ENCODE peak calls at places on chromosomes 5 and 9, in seven cellular contexts. X is SK-N-SH; K is CD4-positive, alpha-beta T cell; V is fibroblast of lung; B is neuronal stem cell; F is upper lobe of left lung; R is endodermal cell. U is an unnamed sample.

GRCh38 chr9:97525451-97525850 is 24.0 kb downstream of the TMOD1 start:
- DNase-seq in R (no peak), F (no peak), K (no peak), B (no peak), X (no peak), V (no peak), U (peak; percentile 89)

GRCh38 chr5:65152131-65152530 is 329.6 kb downstream of the ADAMTS6 start:
- DNase-seq in V (peak; percentile 45), K (no peak), B (no peak), F (no peak), X (no peak), R (no peak), U (no peak)

GRCh38 chr5:5158472-5158895 is 18.4 kb downstream of the ADAMTS16 start:
- DNase-seq in F (no peak), X (no peak), R (no peak), V (peak; percentile 53), K (no peak), B (no peak), U (no peak)

GRCh38 chr5:110916373-110917049 is 155.0 kb upstream of the TSLP start:
- DNase-seq in R (no peak), B (no peak), F (no peak), V (peak; percentile 94), X (no peak), K (no peak), U (peak; percentile 66)

GRCh38 chr9:38682713-38683112 is 37.2 kb downstream of the FAM240B start:
- DNase-seq in R (peak; percentile 61), V (peak; percentile 73), F (no peak), B (no peak), K (no peak), X (no peak), U (peak; percentile 83)

GRCh38 chr5:13003457-13003856 is 941.0 kb downstream of the DNAH5 start:
- DNase-seq in K (no peak), F (no peak), V (no peak), R (no peak), X (no peak), B (no peak), U (no peak)

GRCh38 chr9:73050062-73050814 is 97.4 kb upstream of the ALDH1A1 start:
- DNase-seq in X (no peak), K (no peak), B (no peak), F (no peak), R (no peak), V (peak; percentile 61), U (no peak)

GRCh38 chr5:54861212-54861894 is 124.0 kb downstream of the ESM1 start:
- DNase-seq in X (no peak), R (no peak), K (no peak), B (no peak), V (peak; percentile 75), F (no peak), U (no peak)

GRCh38 chr5:133664422-133664821 is 52.1 kb upstream of the FSTL4 start:
- DNase-seq in R (peak; percentile 10), V (no peak), F (no peak), B (no peak), K (no peak), X (no peak), U (peak; percentile 91)

GRCh38 chr5:126535856-126536545 is 59.0 kb downstream of the ALDH7A1 start:
- DNase-seq in B (no peak), V (no peak), R (no peak), X (no peak), K (no peak), F (no peak), U (no peak)

GRCh38 chr5:74639538-74640449 is 734 bp downstream of the ENC1 start:
- DNase-seq in B (no peak), K (peak; percentile 26), X (peak; percentile 76), R (peak; percentile 80), V (peak; percentile 51), F (peak; percentile 90), U (no peak)

GRCh38 chr9:109213300-109214121 is 46.5 kb upstream of the FRRS1L start:
- DNase-seq in F (no peak), X (no peak), K (no peak), R (no peak), B (no peak), V (no peak), U (no peak)

GRCh38 chr5:39494099-39494498 is 69.3 kb upstream of the DAB2 start:
- DNase-seq in B (no peak), X (no peak), K (no peak), V (peak; percentile 77), R (no peak), F (no peak), U (no peak)

GRCh38 chr5:98772415-98773213 is 849 bp upstream of the RGMB start:
- DNase-seq in B (peak; percentile 85), F (peak; percentile 85), X (peak; percentile 70), R (peak; percentile 93), K (peak; percentile 59), V (peak; percentile 91), U (peak; percentile 86)

GRCh38 chr5:1511651-1512540 is 11.9 kb downstream of the LPCAT1 start:
- DNase-seq in V (peak; percentile 35), X (no peak), K (no peak), R (peak; percentile 72), F (peak; percentile 74), B (no peak), U (peak; percentile 32)

DNA sequence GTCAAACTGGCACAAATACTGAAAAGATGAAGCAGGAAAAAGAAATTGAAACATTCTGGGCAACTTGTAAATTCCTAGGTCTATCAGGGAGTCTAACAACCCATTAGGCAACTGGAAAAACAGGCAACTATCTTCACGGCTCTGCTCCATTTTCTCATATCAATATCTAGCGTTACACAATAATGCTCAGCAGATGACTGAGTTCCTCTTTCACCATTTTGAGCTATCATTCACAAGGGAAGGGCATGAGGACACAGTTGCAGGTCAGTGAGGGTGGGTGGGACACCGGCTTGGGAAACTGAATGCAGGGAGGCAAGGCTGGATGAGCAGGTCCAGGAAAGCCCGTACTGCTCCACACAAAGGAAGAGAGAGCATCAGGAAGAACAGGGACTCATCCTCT is 67.0 kb downstream of the FRMD3 start:
- DNase-seq in R (no peak), V (no peak), F (no peak), K (no peak), B (no peak), X (no peak), U (no peak)
- H3K27ac ChIP-seq in R (no peak overlapping the region), V (no peak overlapping the region), F (peak overlapping the region; percentile 57), K (no peak overlapping the region), B (no peak overlapping the region), X (no peak overlapping the region), U (no peak overlapping the region)

DNA sequence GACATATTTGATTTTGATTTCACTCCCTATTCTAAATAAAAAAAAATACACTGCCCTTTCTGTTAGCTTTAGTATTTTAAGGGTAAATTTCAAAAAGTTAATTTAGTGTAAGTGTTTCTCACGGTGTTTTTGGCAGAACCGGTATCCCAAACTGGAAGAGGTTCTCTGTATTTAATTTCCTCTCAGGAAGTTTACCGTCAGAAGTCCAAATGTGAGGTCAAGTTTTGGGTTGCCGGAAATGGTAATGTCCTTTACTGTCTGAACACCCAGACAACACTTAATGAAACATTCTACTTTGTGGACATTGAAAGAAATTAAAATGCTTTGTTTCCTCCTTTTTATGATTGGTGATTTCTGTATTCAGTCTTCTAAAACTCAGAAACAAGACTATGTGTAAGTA is 148.7 kb upstream of the CDKN2B start:
- DNase-seq in F (no peak), K (no peak), B (no peak), X (no peak), R (no peak), V (no peak), U (no peak)
- H3K27ac ChIP-seq in F (no peak overlapping the region), K (no peak overlapping the region), B (no peak overlapping the region), X (peak overlapping the region; percentile 34), R (no peak overlapping the region), V (no peak overlapping the region), U (no peak overlapping the region)

GRCh38 chr9:136900556-136900955 is 14.2 kb downstream of the TRAF2 start:
- DNase-seq in B (no peak), K (no peak), X (no peak), V (no peak), R (no peak), F (no peak), U (no peak)

GRCh38 chr9:136901516-136902258 is 15.4 kb downstream of the TRAF2 start:
- DNase-seq in X (no peak), F (peak; percentile 62), B (no peak), R (no peak), K (peak; percentile 70), V (no peak), U (peak; percentile 89)

GRCh38 chr9:136902259-136902821 is 16.0 kb downstream of the TRAF2 start:
- DNase-seq in X (no peak), K (peak; percentile 79), F (peak; percentile 87), B (no peak), R (no peak), V (no peak), U (peak; percentile 74)

GRCh38 chr9:136900988-136901515 is 14.7 kb downstream of the TRAF2 start:
- DNase-seq in V (no peak), F (no peak), B (no peak), K (no peak), X (no peak), R (no peak), U (peak; percentile 64)

DNA sequence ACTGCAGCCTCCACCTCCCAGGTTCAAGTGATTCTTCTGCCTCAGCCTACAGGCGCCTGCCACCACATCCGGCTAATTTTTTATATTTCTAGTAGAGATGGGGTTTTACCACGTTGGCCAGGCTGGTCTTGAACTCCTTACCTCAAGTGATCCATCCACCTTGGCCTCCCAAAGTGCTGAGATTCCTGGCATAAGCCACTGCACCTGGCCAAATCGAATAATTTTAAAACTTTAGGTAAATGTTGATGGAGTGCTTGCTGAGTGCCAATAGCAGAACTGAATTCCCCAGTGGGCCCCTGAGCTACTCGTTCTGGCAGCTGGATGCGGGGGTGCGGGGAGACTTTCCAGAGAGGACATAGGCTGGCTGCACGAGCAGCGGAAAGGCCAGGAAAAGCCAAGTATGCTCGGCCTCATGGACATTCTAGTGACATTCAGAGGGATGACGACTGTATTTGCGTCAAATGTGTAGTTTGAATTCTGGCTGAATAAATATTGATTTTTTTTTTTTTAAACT is 16.8 kb downstream of the TRAF2 start:
- DNase-seq in V (no peak), K (no peak), X (no peak), F (no peak), R (no peak), B (no peak), U (no peak)
- H3K27ac ChIP-seq in V (peak overlapping the region; percentile 26), K (peak overlapping the region; percentile 94), X (peak overlapping the region; percentile 41), F (peak overlapping the region; percentile 84), R (no peak overlapping the region), B (no peak overlapping the region), U (peak overlapping the region; percentile 96)

GRCh38 chr9:93958875-93959682 is 3.9 kb upstream of the BARX1 start:
- DNase-seq in X (peak; percentile 65), B (no peak), K (no peak), R (peak; percentile 79), V (peak; percentile 34), F (peak; percentile 85), U (no peak)
- H3K27ac ChIP-seq in X (no peak overlapping the region), B (no peak overlapping the region), K (no peak overlapping the region), R (no peak overlapping the region), V (no peak overlapping the region), F (no peak overlapping the region), U (no peak overlapping the region)

GRCh38 chr5:72244862-72245371 is 75.1 kb downstream of the MRPS27 start:
- DNase-seq in B (no peak), F (no peak), V (peak; percentile 66), K (no peak), X (peak; percentile 43), R (peak; percentile 69), U (no peak)
- H3K27ac ChIP-seq in B (no peak overlapping the region), F (no peak overlapping the region), V (no peak overlapping the region), K (no peak overlapping the region), X (peak overlapping the region; percentile 91), R (no peak overlapping the region), U (no peak overlapping the region)

DNA sequence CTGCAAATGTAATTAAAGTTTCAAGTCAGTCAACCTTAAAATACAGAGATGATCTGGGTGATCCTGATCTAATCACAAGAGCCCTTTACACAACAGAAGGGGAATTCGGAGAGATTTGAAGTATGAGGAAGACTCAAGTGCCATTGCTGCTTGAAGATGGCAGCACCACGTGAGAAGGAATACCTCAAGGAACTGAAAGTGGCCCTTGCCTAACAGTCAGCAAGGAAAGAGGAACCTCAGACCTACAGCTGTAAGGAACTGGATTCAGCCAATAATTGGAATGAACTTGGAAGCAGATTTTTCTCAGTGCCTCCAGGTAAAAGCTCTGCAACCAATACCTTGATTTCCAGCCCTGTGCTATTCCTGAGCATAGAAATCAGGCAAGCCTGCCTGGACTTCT is 87.5 kb downstream of the THBS4 start:
- DNase-seq in R (no peak), V (no peak), X (no peak), K (no peak), F (no peak), B (no peak), U (no peak)
- H3K27ac ChIP-seq in R (no peak overlapping the region), V (no peak overlapping the region), X (no peak overlapping the region), K (no peak overlapping the region), F (peak overlapping the region; percentile 39), B (no peak overlapping the region), U (no peak overlapping the region)

U was measured in foreskin keratinocyte.